ENCODE peak calls at places on chromosomes 13 and 19, in five cellular contexts. M is T-helper 2 cell, C is mammary epithelial cell, H is MCF 10A, J is osteocyte. Y is an unnamed sample.

GRCh38 chr13:52600666-52601065 is 41.6 kb upstream of the HNRNPA1L2 start:
- DNase-seq in J (no peak), C (no peak), H (peak), M (no peak), Y (no peak)

GRCh38 chr13:88651531-88651930 is 980.4 kb downstream of the SLITRK5 start:
- DNase-seq in H (no peak), C (no peak), M (no peak), J (no peak), Y (no peak)

GRCh38 chr19:45147835-45148676 is 12.7 kb downstream of the NKPD1 start:
- DNase-seq in H (no peak), C (no peak), J (no peak), M (no peak), Y (no peak)

GRCh38 chr13:114049026-114049425 is 75.2 kb upstream of the C13orf46 start:
- DNase-seq in C (no peak), J (no peak), H (no peak), M (peak), Y (no peak)

GRCh38 chr19:16227837-16228636 is 30.3 kb downstream of the AP1M1 start:
- DNase-seq in J (no peak), H (no peak), C (no peak), M (no peak), Y (no peak)

GRCh38 chr13:67228909-67229308 is 1.2 kb downstream of the PCDH9 start:
- DNase-seq in H (peak), C (no peak), J (no peak), M (no peak), Y (no peak)

GRCh38 chr19:33268162-33268991 is 34.0 kb downstream of the CEBPA start:
- DNase-seq in H (no peak), C (no peak), J (no peak), M (no peak), Y (no peak)

GRCh38 chr13:66222926-66223325 is 1007.2 kb downstream of the PCDH9 start:
- DNase-seq in J (no peak), C (no peak), H (no peak), M (no peak), Y (no peak)

GRCh38 chr13:113922412-113923118 is 51.3 kb downstream of the C13orf46 start:
- DNase-seq in C (no peak), M (no peak), J (peak), H (no peak), Y (no peak)